ENCODE peak calls at places on chromosome 19, in six cellular contexts. One of them, this sample, is unnamed.
A peak's percentile ranks its signal among the peaks of the same experiment; 100 is the strongest.

GRCh38 chr19:17797397-17798201 is 2.7 kb downstream of the B3GNT3 start:
- DNase-seq in fibroblast of the aortic adventitia: no peak
- DNase-seq in breast epithelium: no peak
- DNase-seq in GOT3: no peak
- DNase-seq in H54: peak; percentile 89
- DNase-seq in NB4: no peak
- DNase-seq in this sample: peak; percentile 28

GRCh38 chr19:10744222-10744847 is 26.5 kb downstream of the DNM2 start:
- DNase-seq in fibroblast of the aortic adventitia: no peak
- DNase-seq in breast epithelium: no peak
- DNase-seq in GOT3: no peak
- DNase-seq in H54: no peak
- DNase-seq in NB4: no peak
- DNase-seq in this sample: no peak

GRCh38 chr19:5121286-5122120 is 152.6 kb downstream of the KDM4B start:
- DNase-seq in fibroblast of the aortic adventitia: no peak
- DNase-seq in breast epithelium: no peak
- DNase-seq in GOT3: no peak
- DNase-seq in H54: no peak
- DNase-seq in NB4: no peak
- DNase-seq in this sample: no peak

GRCh38 chr19:13032837-13033236 is 37.6 kb downstream of the NFIX start:
- DNase-seq in fibroblast of the aortic adventitia: no peak
- DNase-seq in breast epithelium: no peak
- DNase-seq in GOT3: no peak
- DNase-seq in H54: no peak
- DNase-seq in NB4: no peak
- DNase-seq in this sample: no peak

GRCh38 chr19:328025-328505 is 16.5 kb downstream of the MIER2 start:
- DNase-seq in fibroblast of the aortic adventitia: no peak
- DNase-seq in breast epithelium: no peak
- DNase-seq in GOT3: no peak
- DNase-seq in H54: no peak
- DNase-seq in NB4: no peak
- DNase-seq in this sample: no peak

GRCh38 chr19:3695986-3696659 is 4.1 kb downstream of the PIP5K1C start:
- DNase-seq in fibroblast of the aortic adventitia: no peak
- DNase-seq in breast epithelium: no peak
- DNase-seq in GOT3: no peak
- DNase-seq in H54: no peak
- DNase-seq in NB4: no peak
- DNase-seq in this sample: no peak

GRCh38 chr19:51593969-51594773 is 23.1 kb downstream of the ZNF175 start:
- DNase-seq in fibroblast of the aortic adventitia: peak; percentile 97
- DNase-seq in breast epithelium: peak; percentile 96
- DNase-seq in GOT3: peak; percentile 90
- DNase-seq in H54: peak; percentile 86
- DNase-seq in NB4: peak; percentile 96
- DNase-seq in this sample: peak; percentile 99

GRCh38 chr19:49746206-49746958 is 16.7 kb downstream of the TSKS start:
- DNase-seq in fibroblast of the aortic adventitia: no peak
- DNase-seq in breast epithelium: no peak
- DNase-seq in GOT3: no peak
- DNase-seq in H54: no peak
- DNase-seq in NB4: peak; percentile 44
- DNase-seq in this sample: no peak

GRCh38 chr19:48424694-48425219 is 21.0 kb upstream of the GRWD1 start:
- DNase-seq in fibroblast of the aortic adventitia: peak; percentile 56
- DNase-seq in breast epithelium: no peak
- DNase-seq in GOT3: no peak
- DNase-seq in H54: peak; percentile 51
- DNase-seq in NB4: peak; percentile 91
- DNase-seq in this sample: peak; percentile 78

GRCh38 chr19:8517551-8518442 is 3.8 kb upstream of the ZNF414 start:
- DNase-seq in fibroblast of the aortic adventitia: peak; percentile 61
- DNase-seq in breast epithelium: no peak
- DNase-seq in GOT3: no peak
- DNase-seq in H54: no peak
- DNase-seq in NB4: peak; percentile 99
- DNase-seq in this sample: peak; percentile 72

GRCh38 chr19:55239004-55239403 is 10.4 kb upstream of the TMEM86B start:
- DNase-seq in fibroblast of the aortic adventitia: no peak
- DNase-seq in breast epithelium: no peak
- DNase-seq in GOT3: no peak
- DNase-seq in H54: no peak
- DNase-seq in NB4: no peak
- DNase-seq in this sample: no peak